ENCODE peak calls at places on chromosomes 4 and X, in seven cellular contexts. N is A549, J is GM12865, E is brain microvascular endothelial cell, Z is NB4, I is K562, G is astrocyte. M is an unnamed sample.

GRCh38 chr4:27789768-27790167 is 929.1 kb downstream of the STIM2 start:
- DNase-seq in Z (no peak), N (no peak), I (no peak), E (peak), J (no peak), G (peak), M (peak)

GRCh38 chr4:166538491-166539005 is 665.5 kb downstream of the TLL1 start:
- DNase-seq in J (no peak), E (peak), Z (no peak), I (no peak), G (peak), N (no peak), M (peak)

GRCh38 chr4:83535520-83535944 is 376 bp upstream of the GPAT3 start:
- DNase-seq in E (peak), G (peak), N (no peak), I (no peak), Z (peak), J (peak), M (peak)

GRCh38 chr4:55491486-55491885 is 55.2 kb downstream of the CLOCK start:
- DNase-seq in G (peak), Z (no peak), J (no peak), I (no peak), E (no peak), N (no peak), M (peak)

GRCh38 chr4:21041708-21042107 is 341.4 kb downstream of the PACRGL start:
- DNase-seq in J (no peak), E (no peak), G (no peak), I (no peak), N (no peak), Z (no peak), M (no peak)

GRCh38 chrX:71542825-71543224 is 9.9 kb downstream of the OGT start:
- DNase-seq in J (no peak), Z (no peak), N (no peak), G (peak), E (no peak), I (no peak), M (no peak)

GRCh38 chr4:47839259-47839658 is 1.4 kb upstream of the CORIN start:
- DNase-seq in E (peak), G (no peak), N (peak), Z (peak), J (peak), I (no peak), M (no peak)

GRCh38 chrX:78659955-78660354 is 827 bp upstream of the RTL3 start:
- DNase-seq in J (no peak), E (no peak), N (no peak), G (peak), I (no peak), Z (no peak), M (no peak)

DNA sequence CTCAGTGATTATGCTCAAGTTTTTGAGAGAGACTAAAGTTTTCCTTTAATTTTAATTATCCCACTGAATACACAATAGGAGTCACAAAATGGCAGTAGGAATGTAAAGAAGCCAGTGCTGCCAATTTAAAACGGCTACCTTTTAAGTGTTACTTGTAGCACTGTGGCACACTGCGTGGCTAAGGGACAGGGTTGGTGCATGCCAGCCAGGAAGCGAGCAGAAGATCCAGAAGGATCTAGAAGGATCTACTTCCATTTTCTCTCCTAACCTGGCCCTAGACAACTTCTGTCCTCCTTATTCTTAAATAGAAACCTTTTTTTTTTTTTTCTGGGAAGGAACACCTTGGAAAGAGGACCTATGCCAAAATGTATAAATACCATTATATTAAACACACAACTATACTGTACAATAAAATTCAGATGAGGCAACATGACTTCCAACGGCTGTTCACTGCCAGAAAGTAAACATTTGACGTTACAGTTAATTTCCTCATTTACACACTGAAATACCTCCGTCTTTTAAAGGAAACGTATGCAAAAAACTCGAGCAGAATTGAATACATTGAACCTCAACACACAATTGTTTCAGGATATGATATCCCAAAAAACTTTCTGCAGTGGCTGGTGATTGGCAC is 2.7 kb downstream of the USP26 start:
- DNase-seq in N (no peak), E (no peak), I (no peak), G (no peak), J (no peak), Z (no peak), M (no peak)
- H3K4me3 ChIP-seq in N (no peak), E (no peak), I (no peak), G (no peak), J (no peak), Z (no peak), M (no peak)

DNA sequence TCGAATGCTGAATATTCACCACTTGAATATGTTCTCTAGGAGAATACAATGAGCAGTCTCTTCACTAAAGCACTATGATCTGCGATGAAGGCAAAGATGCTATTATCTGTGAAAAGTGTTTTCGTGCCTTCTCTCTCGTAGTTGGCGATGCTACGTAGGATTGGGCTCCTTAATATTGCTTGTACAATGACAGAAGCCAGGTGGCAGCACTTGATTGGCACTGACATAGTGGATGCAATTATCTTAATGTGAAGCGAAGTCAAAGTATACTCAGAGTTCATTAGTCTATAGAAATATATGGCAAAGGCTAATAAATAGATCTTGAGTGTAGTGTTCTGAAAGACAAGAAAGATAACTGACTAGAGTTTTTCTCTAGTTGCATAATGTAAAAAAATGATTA is 1135.7 kb upstream of the AGA start:
- DNase-seq in I (no peak), G (no peak), Z (peak), J (peak), N (no peak), E (no peak), M (no peak)
- TF ChIP-seq CTCF in I (no peak), G (no peak), Z (peak), J (peak), N (no peak), E (peak), M (no peak)

DNA sequence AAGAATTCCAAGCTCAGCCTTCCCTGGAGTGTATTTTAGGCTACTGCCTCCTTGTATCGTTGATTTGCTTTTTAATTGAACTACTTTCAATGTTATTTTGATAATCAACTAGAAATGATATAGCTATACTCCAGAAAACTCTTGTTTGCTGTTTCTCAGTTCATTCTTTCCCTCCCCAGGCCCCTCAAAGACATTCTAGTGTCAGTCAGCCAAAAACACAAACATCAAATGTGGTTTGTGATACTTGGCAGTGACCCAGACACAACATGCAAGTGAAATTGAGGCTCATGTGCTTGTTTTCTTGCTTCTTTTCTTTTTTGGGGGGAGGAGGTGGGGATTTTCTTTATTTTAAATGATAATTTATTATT is 7.6 kb downstream of the FAT4 start:
- DNase-seq in N (no peak), J (no peak), G (peak), E (peak), Z (no peak), I (no peak), M (peak)
- H3K4me3 ChIP-seq in N (no peak), J (no peak), G (no peak), E (no peak), Z (no peak), I (no peak), M (peak)

GRCh38 chr4:137448402-137448801 is 83.9 kb downstream of the PCDH18 start:
- DNase-seq in E (no peak), G (no peak), J (no peak), Z (no peak), I (no peak), N (no peak), M (no peak)
- TF ChIP-seq CTCF in E (no peak), G (no peak), J (no peak), Z (no peak), I (no peak), N (no peak), M (no peak)

DNA sequence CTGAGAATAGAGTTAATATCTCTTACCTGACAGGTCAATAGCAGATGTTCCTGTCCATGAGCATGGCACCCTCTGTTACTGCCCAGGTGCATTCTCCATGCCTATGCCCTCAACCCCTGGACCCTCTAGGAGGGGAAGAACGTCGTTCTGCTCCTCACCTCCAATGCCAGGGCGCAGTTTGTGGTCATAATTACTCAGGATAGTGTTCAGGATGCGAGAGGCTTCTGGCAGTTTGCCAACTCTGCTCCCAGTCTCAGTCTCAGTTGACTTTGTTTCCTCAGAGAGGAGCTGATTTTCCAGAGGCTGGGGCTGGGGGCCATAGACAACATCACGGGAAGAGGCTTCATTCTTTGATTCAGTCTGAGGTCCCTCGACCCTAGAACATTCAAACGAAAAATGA is 4.4 kb downstream of the GABRE start:
- DNase-seq in G (no peak), I (no peak), J (no peak), N (no peak), Z (no peak), E (no peak), M (no peak)
- H3K4me3 ChIP-seq in G (no peak), I (peak), J (no peak), N (peak), Z (no peak), E (no peak), M (no peak)

GRCh38 chr4:88752754-88753153 is 55.1 kb upstream of the NAP1L5 start:
- DNase-seq in Z (no peak), G (no peak), I (no peak), J (no peak), N (no peak), E (no peak), M (no peak)
- TF ChIP-seq CTCF in Z (no peak), G (no peak), I (no peak), J (no peak), N (no peak), E (no peak), M (no peak)